ENCODE peak calls at places on chromosomes 7 and 10, in five cellular contexts. One of them, this sample, is unnamed.

GRCh38 chr10:58174831-58175230 is 92.9 kb downstream of the IPMK start:
- DNase-seq in fibroblast of mammary gland: no peak
- DNase-seq in tibial artery: no peak
- DNase-seq in B cell: no peak
- DNase-seq in WERI-Rb-1: no peak
- DNase-seq in this sample: no peak

GRCh38 chr7:129772646-129773280 is 161.2 kb downstream of the NRF1 start:
- DNase-seq in fibroblast of mammary gland: no peak
- DNase-seq in tibial artery: no peak
- DNase-seq in B cell: no peak
- DNase-seq in WERI-Rb-1: no peak
- DNase-seq in this sample: no peak

GRCh38 chr7:108311446-108312168 is 144.6 kb downstream of the NRCAM start:
- DNase-seq in fibroblast of mammary gland: peak; percentile 78
- DNase-seq in tibial artery: no peak
- DNase-seq in B cell: no peak
- DNase-seq in WERI-Rb-1: no peak
- DNase-seq in this sample: peak; percentile 28

GRCh38 chr7:42831051-42831952 is 80.6 kb downstream of the C7orf25 start:
- DNase-seq in fibroblast of mammary gland: peak; percentile 56
- DNase-seq in tibial artery: no peak
- DNase-seq in B cell: no peak
- DNase-seq in WERI-Rb-1: peak; percentile 9
- DNase-seq in this sample: no peak

GRCh38 chr10:14396441-14397048 is 65.8 kb upstream of the FRMD4A start:
- DNase-seq in fibroblast of mammary gland: peak; percentile 27
- DNase-seq in tibial artery: no peak
- DNase-seq in B cell: no peak
- DNase-seq in WERI-Rb-1: no peak
- DNase-seq in this sample: no peak

GRCh38 chr7:80833289-80834104 is 85.4 kb downstream of the SEMA3C start:
- DNase-seq in fibroblast of mammary gland: peak; percentile 84
- DNase-seq in tibial artery: no peak
- DNase-seq in B cell: no peak
- DNase-seq in WERI-Rb-1: no peak
- DNase-seq in this sample: no peak

GRCh38 chr10:113520606-113521481 is 32.0 kb upstream of the HABP2 start:
- DNase-seq in fibroblast of mammary gland: peak; percentile 73
- DNase-seq in tibial artery: peak; percentile 82
- DNase-seq in B cell: peak; percentile 9
- DNase-seq in WERI-Rb-1: peak; percentile 60
- DNase-seq in this sample: peak; percentile 61

GRCh38 chr10:48505394-48506112 is 99.3 kb downstream of the ARHGAP22 start:
- DNase-seq in fibroblast of mammary gland: no peak
- DNase-seq in tibial artery: peak; percentile 48
- DNase-seq in B cell: no peak
- DNase-seq in WERI-Rb-1: peak; percentile 43
- DNase-seq in this sample: no peak

GRCh38 chr10:23065549-23065948 is 29.8 kb upstream of the MSRB2 start:
- DNase-seq in fibroblast of mammary gland: peak; percentile 73
- DNase-seq in tibial artery: peak; percentile 90
- DNase-seq in B cell: no peak
- DNase-seq in WERI-Rb-1: no peak
- DNase-seq in this sample: no peak

GRCh38 chr7:116497708-116498107 is 1.8 kb upstream of the CAV2 start:
- DNase-seq in fibroblast of mammary gland: no peak
- DNase-seq in tibial artery: no peak
- DNase-seq in B cell: no peak
- DNase-seq in WERI-Rb-1: no peak
- DNase-seq in this sample: no peak

GRCh38 chr10:15137636-15138035 is 30.9 kb downstream of the NMT2 start:
- DNase-seq in fibroblast of mammary gland: peak; percentile 72
- DNase-seq in tibial artery: no peak
- DNase-seq in B cell: no peak
- DNase-seq in WERI-Rb-1: no peak
- DNase-seq in this sample: no peak

GRCh38 chr10:100829103-100829870 is 83.5 kb upstream of the SLF2 start:
- DNase-seq in fibroblast of mammary gland: no peak
- DNase-seq in tibial artery: no peak
- DNase-seq in B cell: peak; percentile 39
- DNase-seq in WERI-Rb-1: no peak
- DNase-seq in this sample: peak; percentile 59

GRCh38 chr10:96850825-96851224 is 18.7 kb downstream of the LCOR start:
- DNase-seq in fibroblast of mammary gland: peak; percentile 95
- DNase-seq in tibial artery: no peak
- DNase-seq in B cell: no peak
- DNase-seq in WERI-Rb-1: no peak
- DNase-seq in this sample: no peak

GRCh38 chr7:131861620-131862346 is 305.4 kb upstream of the PODXL start:
- DNase-seq in fibroblast of mammary gland: no peak
- DNase-seq in tibial artery: no peak
- DNase-seq in B cell: no peak
- DNase-seq in WERI-Rb-1: no peak
- DNase-seq in this sample: no peak

GRCh38 chr10:6185039-6185716 is 17.6 kb upstream of the PFKFB3 start:
- DNase-seq in fibroblast of mammary gland: no peak
- DNase-seq in tibial artery: no peak
- DNase-seq in B cell: no peak
- DNase-seq in WERI-Rb-1: peak; percentile 77
- DNase-seq in this sample: no peak

GRCh38 chr7:111174476-111174875 is 83.5 kb downstream of the LRRN3 start:
- DNase-seq in fibroblast of mammary gland: no peak
- DNase-seq in tibial artery: no peak
- DNase-seq in B cell: no peak
- DNase-seq in WERI-Rb-1: no peak
- DNase-seq in this sample: no peak

GRCh38 chr10:91597397-91597881 is 35.4 kb downstream of the PPP1R3C start:
- DNase-seq in fibroblast of mammary gland: no peak
- DNase-seq in tibial artery: no peak
- DNase-seq in B cell: no peak
- DNase-seq in WERI-Rb-1: no peak
- DNase-seq in this sample: no peak

GRCh38 chr7:105682331-105683070 is 101.2 kb upstream of the EFCAB10 start:
- DNase-seq in fibroblast of mammary gland: peak; percentile 30
- DNase-seq in tibial artery: no peak
- DNase-seq in B cell: no peak
- DNase-seq in WERI-Rb-1: no peak
- DNase-seq in this sample: no peak

GRCh38 chr10:103481974-103482531 is 3.0 kb upstream of the CALHM3 start:
- DNase-seq in fibroblast of mammary gland: peak; percentile 86
- DNase-seq in tibial artery: no peak
- DNase-seq in B cell: peak; percentile 74
- DNase-seq in WERI-Rb-1: peak; percentile 79
- DNase-seq in this sample: peak; percentile 84

GRCh38 chr7:75639071-75639892 is 99.5 kb downstream of the HIP1 start:
- DNase-seq in fibroblast of mammary gland: peak; percentile 23
- DNase-seq in tibial artery: peak; percentile 76
- DNase-seq in B cell: peak; percentile 54
- DNase-seq in WERI-Rb-1: peak; percentile 65
- DNase-seq in this sample: peak; percentile 80

GRCh38 chr7:83957333-83957732 is 237.3 kb downstream of the SEMA3A start:
- DNase-seq in fibroblast of mammary gland: peak; percentile 16
- DNase-seq in tibial artery: no peak
- DNase-seq in B cell: no peak
- DNase-seq in WERI-Rb-1: no peak
- DNase-seq in this sample: no peak

GRCh38 chr7:54773472-54774399 is 14.7 kb upstream of the SEC61G start:
- DNase-seq in fibroblast of mammary gland: peak; percentile 85
- DNase-seq in tibial artery: peak; percentile 90
- DNase-seq in B cell: peak; percentile 64
- DNase-seq in WERI-Rb-1: peak; percentile 88
- DNase-seq in this sample: peak; percentile 58

GRCh38 chr10:28678687-28679457 is 1.6 kb downstream of the BAMBI start:
- DNase-seq in fibroblast of mammary gland: no peak
- DNase-seq in tibial artery: no peak
- DNase-seq in B cell: peak; percentile 19
- DNase-seq in WERI-Rb-1: no peak
- DNase-seq in this sample: no peak

GRCh38 chr10:28677889-28678686 is 767 bp downstream of the BAMBI start:
- DNase-seq in fibroblast of mammary gland: no peak
- DNase-seq in tibial artery: peak; percentile 68
- DNase-seq in B cell: peak; percentile 48
- DNase-seq in WERI-Rb-1: peak; percentile 9
- DNase-seq in this sample: no peak

GRCh38 chr10:28674782-28675181 is 2.5 kb upstream of the BAMBI start:
- DNase-seq in fibroblast of mammary gland: no peak
- DNase-seq in tibial artery: no peak
- DNase-seq in B cell: no peak
- DNase-seq in WERI-Rb-1: peak; percentile 11
- DNase-seq in this sample: no peak

GRCh38 chr10:28676297-28676967 is 889 bp upstream of the BAMBI start:
- DNase-seq in fibroblast of mammary gland: no peak
- DNase-seq in tibial artery: peak; percentile 70
- DNase-seq in B cell: peak; percentile 23
- DNase-seq in WERI-Rb-1: peak; percentile 43
- DNase-seq in this sample: no peak

DNA sequence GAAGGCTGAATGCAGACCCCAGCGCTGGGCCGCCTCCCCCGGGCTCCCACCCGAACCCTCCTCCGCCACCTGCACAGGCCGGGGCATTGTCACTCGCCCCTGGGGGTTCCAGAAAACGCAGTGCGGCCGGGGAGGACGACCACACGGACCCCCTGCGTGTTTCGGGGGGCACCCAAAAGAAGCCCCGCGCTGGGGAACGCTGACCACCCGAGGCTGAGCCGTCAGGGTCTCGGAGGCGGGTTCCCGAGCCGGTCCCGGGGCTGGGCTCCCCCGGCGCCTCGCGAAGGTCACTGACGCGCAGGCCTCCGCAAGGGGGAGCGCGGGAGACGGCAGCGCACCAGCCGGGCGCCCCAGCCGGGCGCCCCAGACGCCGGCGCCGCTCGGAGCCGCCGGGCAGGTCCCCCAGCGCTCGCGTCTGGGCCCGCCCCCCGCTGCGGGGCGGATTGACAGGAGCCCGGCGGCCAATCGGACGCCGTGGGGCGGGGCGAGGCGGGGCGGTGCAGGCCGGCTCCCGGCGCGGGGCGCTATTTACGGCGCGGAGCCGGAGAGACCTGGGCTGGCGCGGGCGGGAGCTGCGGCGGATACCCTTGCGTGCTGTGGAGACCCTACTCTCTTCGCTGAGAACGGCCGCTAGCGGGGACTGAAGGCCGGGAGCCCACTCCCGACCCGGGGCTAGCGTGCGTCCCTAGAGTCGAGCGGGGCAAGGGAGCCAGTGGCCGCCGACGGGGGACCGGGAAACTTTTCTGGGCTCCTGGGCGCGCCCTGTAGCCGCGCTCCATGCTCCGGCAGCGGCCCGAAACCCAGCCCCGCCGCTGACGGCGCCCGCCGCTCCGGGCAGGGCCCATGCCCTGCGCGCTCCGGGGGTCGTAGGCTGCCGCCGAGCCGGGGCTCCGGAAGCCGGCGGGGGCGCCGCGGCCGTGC is at the start of gene BAMBI:
- DNase-seq in fibroblast of mammary gland: peak; percentile 73
- DNase-seq in tibial artery: peak; percentile 93
- DNase-seq in B cell: peak; percentile 94
- DNase-seq in WERI-Rb-1: peak; percentile 79
- DNase-seq in this sample: peak; percentile 95
- TF ChIP-seq CTCF in fibroblast of mammary gland: no peak
- TF ChIP-seq CTCF in tibial artery: peak; percentile 89
- TF ChIP-seq CTCF in B cell: peak; percentile 71
- TF ChIP-seq CTCF in WERI-Rb-1: peak; percentile 20
- TF ChIP-seq CTCF in this sample: peak; percentile 72

GRCh38 chr7:99731638-99732374 is 3.2 kb downstream of the CYP3A7 start:
- DNase-seq in fibroblast of mammary gland: no peak
- DNase-seq in tibial artery: no peak
- DNase-seq in B cell: no peak
- DNase-seq in WERI-Rb-1: no peak
- DNase-seq in this sample: no peak

GRCh38 chr7:99734987-99735386 is at the start of gene CYP3A7:
- DNase-seq in fibroblast of mammary gland: no peak
- DNase-seq in tibial artery: no peak
- DNase-seq in B cell: no peak
- DNase-seq in WERI-Rb-1: no peak
- DNase-seq in this sample: no peak

GRCh38 chr7:99730992-99731391 is 4.0 kb downstream of the CYP3A7 start:
- DNase-seq in fibroblast of mammary gland: no peak
- DNase-seq in tibial artery: no peak
- DNase-seq in B cell: no peak
- DNase-seq in WERI-Rb-1: no peak
- DNase-seq in this sample: no peak

GRCh38 chr7:99733003-99733402 is 2.0 kb downstream of the CYP3A7 start:
- DNase-seq in fibroblast of mammary gland: no peak
- DNase-seq in tibial artery: no peak
- DNase-seq in B cell: no peak
- DNase-seq in WERI-Rb-1: no peak
- DNase-seq in this sample: no peak

GRCh38 chr7:99733448-99733847 is 1.5 kb downstream of the CYP3A7 start:
- DNase-seq in fibroblast of mammary gland: no peak
- DNase-seq in tibial artery: no peak
- DNase-seq in B cell: peak; percentile 9
- DNase-seq in WERI-Rb-1: no peak
- DNase-seq in this sample: no peak
- TF ChIP-seq CTCF in fibroblast of mammary gland: peak; percentile 32
- TF ChIP-seq CTCF in tibial artery: no peak
- TF ChIP-seq CTCF in B cell: peak; percentile 41
- TF ChIP-seq CTCF in WERI-Rb-1: no peak
- TF ChIP-seq CTCF in this sample: peak; percentile 42

GRCh38 chr7:2521952-2522591 is 2.5 kb downstream of the LFNG start:
- DNase-seq in fibroblast of mammary gland: peak; percentile 39
- DNase-seq in tibial artery: no peak
- DNase-seq in B cell: peak; percentile 57
- DNase-seq in WERI-Rb-1: no peak
- DNase-seq in this sample: peak; percentile 66
- TF ChIP-seq CTCF in fibroblast of mammary gland: no peak
- TF ChIP-seq CTCF in tibial artery: no peak
- TF ChIP-seq CTCF in B cell: no peak
- TF ChIP-seq CTCF in WERI-Rb-1: no peak
- TF ChIP-seq CTCF in this sample: no peak

GRCh38 chr7:124275411-124275810 is 242.5 kb upstream of the TMEM229A start:
- DNase-seq in fibroblast of mammary gland: no peak
- DNase-seq in tibial artery: no peak
- DNase-seq in B cell: no peak
- DNase-seq in WERI-Rb-1: no peak
- DNase-seq in this sample: no peak

GRCh38 chr7:124276005-124276606 is 243.2 kb upstream of the TMEM229A start:
- DNase-seq in fibroblast of mammary gland: no peak
- DNase-seq in tibial artery: no peak
- DNase-seq in B cell: no peak
- DNase-seq in WERI-Rb-1: peak; percentile 56
- DNase-seq in this sample: no peak
- TF ChIP-seq CTCF in fibroblast of mammary gland: peak; percentile 18
- TF ChIP-seq CTCF in tibial artery: no peak
- TF ChIP-seq CTCF in B cell: no peak
- TF ChIP-seq CTCF in WERI-Rb-1: peak; percentile 65
- TF ChIP-seq CTCF in this sample: peak; percentile 58